ENCODE peak calls at places on chromosomes 6 and 20, in six cellular contexts. H, R, Y, T, S and B are unnamed samples.

GRCh38 chr20:56554869-56555268 is 21.8 kb downstream of the FAM209B start:
- DNase-seq in T (peak), Y (peak), H (peak), R (no peak), S (no peak), B (peak)

GRCh38 chr6:134990262-134990661 is 40.4 kb upstream of the ALDH8A1 start:
- DNase-seq in T (no peak), H (no peak), S (no peak), Y (no peak), R (no peak), B (no peak)

GRCh38 chr6:20699402-20699801 is 165.1 kb downstream of the CDKAL1 start:
- DNase-seq in R (no peak), S (no peak), T (no peak), H (no peak), Y (no peak), B (no peak)

GRCh38 chr6:109118955-109119354 is 23.6 kb downstream of the CEP57L1 start:
- DNase-seq in Y (no peak), H (no peak), S (no peak), R (no peak), T (no peak), B (no peak)

GRCh38 chr20:46755483-46756417 is 46.3 kb downstream of the SLC2A10 start:
- DNase-seq in T (no peak), Y (no peak), R (no peak), S (no peak), H (no peak), B (no peak)

GRCh38 chr20:53949319-53949839 is 121.0 kb downstream of the BCAS1 start:
- DNase-seq in Y (no peak), S (no peak), H (no peak), R (no peak), T (no peak), B (no peak)

GRCh38 chr6:131840936-131841583 is 33.2 kb downstream of the ENPP1 start:
- DNase-seq in T (no peak), R (no peak), S (no peak), Y (peak), H (no peak), B (no peak)

GRCh38 chr20:4957939-4958362 is 43.4 kb downstream of the SLC23A2 start:
- DNase-seq in H (no peak), R (no peak), T (no peak), Y (no peak), S (no peak), B (no peak)

GRCh38 chr20:2693286-2693995 is 861 bp downstream of the EBF4 start:
- DNase-seq in S (no peak), R (no peak), T (peak), H (no peak), Y (no peak), B (no peak)

GRCh38 chr6:132466952-132467351 is 46.0 kb downstream of the STX7 start:
- DNase-seq in S (no peak), Y (no peak), T (no peak), H (no peak), R (no peak), B (no peak)

GRCh38 chr20:4633780-4634179 is 87.9 kb upstream of the PRND start:
- DNase-seq in T (no peak), S (no peak), R (no peak), H (no peak), Y (no peak), B (no peak)

GRCh38 chr6:128710305-128710704 is 172.6 kb upstream of the LAMA2 start:
- DNase-seq in T (no peak), S (no peak), H (no peak), Y (no peak), R (no peak), B (no peak)

GRCh38 chr6:43199912-43200311 is 17.9 kb downstream of the CUL9 start:
- DNase-seq in Y (no peak), T (no peak), R (no peak), H (no peak), S (no peak), B (no peak)

GRCh38 chr6:86963352-86963751 is 26.0 kb downstream of the HTR1E start:
- DNase-seq in Y (no peak), R (no peak), H (no peak), S (no peak), T (no peak), B (no peak)

GRCh38 chr20:25064561-25064960 is 6.6 kb upstream of the ACSS1 start:
- DNase-seq in T (no peak), R (no peak), H (no peak), S (no peak), Y (no peak), B (no peak)

GRCh38 chr6:41185991-41186675 is 14.8 kb downstream of the TREML2 start:
- DNase-seq in R (no peak), S (no peak), T (no peak), H (no peak), Y (no peak), B (no peak)

GRCh38 chr6:123967900-123968299 is 164.2 kb downstream of the NKAIN2 start:
- DNase-seq in S (no peak), R (no peak), T (no peak), Y (no peak), H (no peak), B (no peak)

GRCh38 chr20:43438578-43439316 is 18.9 kb upstream of the SRSF6 start:
- DNase-seq in Y (no peak), R (no peak), T (peak), S (no peak), H (peak), B (no peak)

GRCh38 chr6:118709859-118710350 is 58.5 kb upstream of the CEP85L start:
- DNase-seq in S (peak), R (no peak), Y (no peak), H (peak), T (peak), B (peak)

GRCh38 chr6:33095681-33096080 is 19.9 kb downstream of the HLA-DPB1 start:
- DNase-seq in R (no peak), Y (no peak), H (no peak), T (no peak), S (no peak), B (no peak)

GRCh38 chr6:117906905-117907599 is at the start of gene SLC35F1:
- DNase-seq in S (peak), H (no peak), T (peak), R (no peak), Y (peak), B (peak)

GRCh38 chr6:8758412-8758811 is 323.1 kb upstream of the SLC35B3 start:
- DNase-seq in R (no peak), T (no peak), H (no peak), S (no peak), Y (no peak), B (no peak)

GRCh38 chr20:51656726-51657260 is 111.4 kb downstream of the ATP9A start:
- DNase-seq in Y (no peak), T (no peak), S (no peak), H (no peak), R (no peak), B (no peak)

GRCh38 chr20:8330785-8331699 is 199.0 kb downstream of the PLCB1 start:
- DNase-seq in T (no peak), H (no peak), Y (peak), R (no peak), S (no peak), B (no peak)

GRCh38 chr20:18847226-18847625 is 33.6 kb downstream of the SCP2D1 start:
- DNase-seq in Y (no peak), R (no peak), T (no peak), H (no peak), S (no peak), B (no peak)

GRCh38 chr6:106692112-106692822 is 62.9 kb downstream of the QRSL1 start:
- DNase-seq in R (peak), Y (no peak), S (no peak), T (no peak), H (no peak), B (no peak)

GRCh38 chr6:66861007-66861541 is 1154.0 kb upstream of the EYS start:
- DNase-seq in H (no peak), Y (no peak), R (no peak), S (no peak), T (no peak), B (no peak)

GRCh38 chr20:20076297-20077065 is 24.1 kb downstream of the CFAP61 start:
- DNase-seq in T (no peak), S (no peak), Y (no peak), R (no peak), H (no peak), B (no peak)

GRCh38 chr6:134347916-134348805 is 30.2 kb upstream of the SGK1 start:
- DNase-seq in S (no peak), T (no peak), Y (no peak), H (no peak), R (no peak), B (no peak)

GRCh38 chr6:20744911-20745557 is 210.8 kb downstream of the CDKAL1 start:
- DNase-seq in R (no peak), T (no peak), S (no peak), Y (no peak), H (no peak), B (no peak)

GRCh38 chr6:13190391-13190790 is 137.9 kb downstream of the TBC1D7 start:
- DNase-seq in T (no peak), S (no peak), H (no peak), Y (no peak), R (no peak), B (no peak)

GRCh38 chr6:12371641-12372146 is 81.5 kb downstream of the EDN1 start:
- DNase-seq in Y (peak), H (no peak), S (no peak), T (no peak), R (no peak), B (no peak)

GRCh38 chr6:111918825-111919224 is 45.6 kb upstream of the FYN start:
- DNase-seq in R (no peak), Y (no peak), H (no peak), S (no peak), T (no peak), B (no peak)

GRCh38 chr6:134117409-134117808 is 65.0 kb upstream of the SLC2A12 start:
- DNase-seq in T (no peak), S (no peak), Y (no peak), H (no peak), R (no peak), B (no peak)

DNA sequence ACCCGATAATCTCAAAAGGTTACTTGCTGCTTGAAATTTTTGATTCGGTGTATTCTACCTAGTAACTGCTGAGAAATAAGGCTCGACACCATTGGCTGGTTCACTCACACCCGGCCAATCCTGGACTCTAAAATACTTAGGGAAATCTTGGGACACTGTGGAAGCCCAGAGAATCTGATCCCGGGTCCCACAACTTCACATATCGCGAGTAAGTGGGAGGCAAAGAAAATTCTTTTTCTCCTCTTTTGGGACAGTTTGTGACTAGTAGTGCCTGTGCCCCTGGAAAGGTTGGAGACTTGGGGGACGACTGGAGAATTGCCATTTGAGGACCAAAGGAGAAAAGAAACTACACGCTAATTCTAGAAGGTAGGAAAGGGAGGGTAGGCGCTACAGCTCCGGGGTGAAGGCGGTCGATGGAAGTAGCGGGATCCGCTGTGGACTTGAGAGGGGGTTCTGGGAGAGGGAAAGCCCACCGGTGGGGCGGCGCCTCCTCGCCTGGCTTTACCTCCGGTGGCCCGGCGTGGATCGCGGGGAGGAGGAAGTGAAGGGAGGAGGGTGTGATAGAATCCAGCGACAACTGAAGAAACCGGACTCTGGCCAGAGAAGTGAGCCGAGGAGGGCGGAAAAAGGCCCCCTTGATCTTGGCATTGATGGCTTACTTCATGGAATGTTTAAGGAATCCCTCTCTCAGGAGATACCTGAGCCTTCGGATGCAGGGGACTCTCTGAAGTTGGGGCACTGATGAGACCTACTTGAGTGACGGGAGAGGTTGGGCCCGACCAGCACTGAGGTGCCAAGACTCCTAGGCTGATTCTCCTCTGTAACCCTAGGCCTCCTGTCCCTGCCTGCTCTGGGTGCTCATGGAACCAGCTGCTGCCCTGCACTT is 18.8 kb upstream of the BTN3A3 start:
- DNase-seq in Y (peak), H (peak), R (peak), S (peak), T (peak), B (peak)
- TF ChIP-seq POLR2A in Y (peak), H (peak), R (no peak), S (peak), T (no peak), B (no peak)

GRCh38 chr6:159309723-159310122 is 140.5 kb downstream of the FNDC1 start:
- DNase-seq in R (no peak), T (no peak), S (no peak), Y (no peak), H (no peak), B (no peak)

GRCh38 chr6:159304641-159305040 is 135.4 kb downstream of the FNDC1 start:
- DNase-seq in R (no peak), T (no peak), Y (no peak), S (no peak), H (no peak), B (no peak)

GRCh38 chr6:159306134-159306537 is 136.9 kb downstream of the FNDC1 start:
- DNase-seq in R (no peak), Y (peak), H (no peak), T (no peak), S (no peak), B (no peak)

GRCh38 chr6:159305159-159305558 is 136.0 kb downstream of the FNDC1 start:
- DNase-seq in R (no peak), Y (no peak), T (no peak), H (no peak), S (no peak), B (no peak)

DNA sequence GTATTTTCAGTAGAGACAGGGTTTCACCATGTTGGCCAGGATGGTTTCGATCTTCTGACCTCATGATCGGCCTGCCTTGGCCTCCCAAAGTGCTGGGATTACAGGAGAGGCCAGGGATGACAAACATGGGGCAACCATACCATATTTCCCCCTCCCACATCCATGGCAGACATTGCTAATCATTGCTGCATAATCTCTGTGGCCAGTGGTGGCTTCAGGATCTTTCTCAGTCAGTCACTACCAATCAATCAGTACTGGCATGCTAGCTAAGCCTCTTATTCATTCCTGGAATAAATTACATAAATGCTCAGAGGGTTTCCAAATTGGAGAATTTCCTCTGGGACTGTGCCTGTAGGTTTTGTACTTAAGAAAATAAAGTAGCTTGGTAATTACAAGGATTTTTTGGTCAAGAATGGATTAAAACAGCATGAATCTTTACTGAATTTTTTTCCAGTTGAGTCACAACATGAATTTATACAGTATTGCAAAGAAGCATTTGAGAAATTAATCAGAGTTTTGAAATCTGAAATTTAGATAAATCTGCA is 138.1 kb downstream of the FNDC1 start:
- DNase-seq in S (no peak), Y (no peak), H (no peak), T (no peak), R (no peak), B (no peak)
- TF ChIP-seq TAF1 in S (no peak), Y (no peak), H (no peak), T (no peak), R (no peak), B (no peak)

GRCh38 chr20:48615871-48616270 is 211.9 kb downstream of the PREX1 start:
- DNase-seq in R (no peak), H (no peak), Y (no peak), T (no peak), S (no peak), B (no peak)

GRCh38 chr20:48614593-48615274 is 213.1 kb downstream of the PREX1 start:
- DNase-seq in S (no peak), Y (no peak), R (no peak), T (no peak), H (no peak), B (no peak)

GRCh38 chr20:48612335-48612734 is 215.5 kb downstream of the PREX1 start:
- DNase-seq in S (no peak), T (no peak), Y (no peak), H (no peak), R (no peak), B (no peak)

GRCh38 chr20:48616481-48616880 is 211.3 kb downstream of the PREX1 start:
- DNase-seq in R (no peak), T (no peak), H (no peak), Y (no peak), S (no peak), B (no peak)

GRCh38 chr20:48613926-48614325 is 213.9 kb downstream of the PREX1 start:
- DNase-seq in R (no peak), H (no peak), Y (no peak), T (no peak), S (no peak), B (no peak)
- TF ChIP-seq POLR2A in R (no peak), H (no peak), Y (no peak), T (no peak), S (no peak), B (no peak)

GRCh38 chr6:169702640-169703246 is 817 bp downstream of the C6orf120 start:
- DNase-seq in S (peak), H (no peak), T (peak), Y (peak), R (no peak), B (peak)

GRCh38 chr6:169701953-169702639 is at the start of the genes C6orf120 and WDR27:
- DNase-seq in S (peak), T (peak), H (peak), R (peak), Y (peak), B (peak)

GRCh38 chr6:169701218-169701952 is 444 bp downstream of the WDR27 start:
- DNase-seq in H (no peak), Y (no peak), R (no peak), S (peak), T (no peak), B (no peak)

GRCh38 chr6:169695131-169695530 is 6.7 kb downstream of the WDR27 start:
- DNase-seq in H (no peak), T (no peak), S (no peak), R (no peak), Y (no peak), B (no peak)

DNA sequence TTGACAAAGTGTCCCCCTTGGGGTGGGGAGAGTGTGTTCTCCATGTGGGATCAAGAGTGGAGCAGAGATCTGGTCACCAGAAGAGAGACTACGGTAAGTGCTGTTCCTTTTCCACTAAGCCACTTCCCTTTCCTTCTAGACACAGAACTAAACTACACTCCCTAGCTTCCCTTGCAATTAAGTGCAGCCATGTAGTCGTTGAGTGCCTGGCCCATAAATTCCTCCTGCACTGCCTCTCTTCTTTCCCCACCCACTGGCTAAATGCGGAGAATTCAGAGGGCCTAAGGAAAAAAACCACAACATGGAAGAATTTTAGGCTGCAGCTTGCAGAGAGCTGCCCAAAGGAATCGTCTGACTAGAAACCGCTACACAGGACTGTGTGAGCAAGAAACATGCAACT is 1.5 kb downstream of the WDR27 start:
- DNase-seq in R (no peak), S (no peak), Y (no peak), H (no peak), T (no peak), B (no peak)
- TF ChIP-seq TAF1 in R (no peak), S (no peak), Y (no peak), H (no peak), T (no peak), B (no peak)

GRCh38 chr6:44235269-44235668 is 11.6 kb upstream of the HSP90AB1 start:
- DNase-seq in S (no peak), T (no peak), R (no peak), Y (no peak), H (no peak), B (no peak)

GRCh38 chr6:44235891-44236516 is 10.9 kb upstream of the HSP90AB1 start:
- DNase-seq in S (no peak), R (no peak), H (no peak), Y (peak), T (no peak), B (no peak)

GRCh38 chr6:44237021-44237812 is 9.7 kb upstream of the HSP90AB1 start:
- DNase-seq in R (no peak), Y (peak), S (peak), H (no peak), T (no peak), B (no peak)

GRCh38 chr6:44238687-44239350 is 8.1 kb upstream of the HSP90AB1 start:
- DNase-seq in T (no peak), Y (no peak), S (no peak), H (no peak), R (no peak), B (no peak)

GRCh38 chr6:44237813-44238433 is 9.0 kb upstream of the HSP90AB1 start:
- DNase-seq in T (peak), H (no peak), S (peak), R (no peak), Y (peak), B (peak)
- TF ChIP-seq POLR2A in T (no peak), H (peak), S (peak), R (no peak), Y (no peak), B (peak)

DNA sequence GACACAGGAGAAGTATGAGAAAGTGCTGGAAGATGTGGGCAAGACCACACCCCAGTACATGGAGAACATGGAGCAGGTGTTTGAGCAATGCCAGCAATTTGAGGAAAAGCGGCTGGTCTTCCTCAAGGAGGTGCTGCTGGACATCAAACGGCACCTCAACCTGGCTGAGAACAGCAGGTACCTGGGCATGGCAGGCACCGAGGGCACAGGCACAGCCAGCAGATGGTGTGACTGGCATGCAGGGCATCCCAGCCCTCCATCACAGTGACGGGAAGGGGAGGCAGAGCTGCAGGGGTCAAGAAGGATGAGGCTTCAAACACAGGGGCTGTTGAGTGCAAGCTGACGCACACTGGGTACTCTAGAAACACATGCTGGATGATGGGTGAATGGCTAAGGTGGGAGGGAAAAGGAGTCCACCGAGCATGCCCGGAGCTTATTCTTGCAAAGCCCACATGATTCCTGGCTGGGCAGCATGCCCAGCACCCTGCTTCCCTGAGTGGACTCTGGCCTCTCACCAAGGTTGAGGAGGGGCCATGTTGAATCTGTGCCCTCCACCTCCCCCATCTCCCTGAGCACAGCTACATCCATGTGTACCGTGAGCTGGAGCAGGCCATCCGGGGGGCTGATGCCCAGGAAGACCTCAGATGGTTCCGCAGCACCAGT is 26.3 kb downstream of the SPDEF start:
- DNase-seq in S (no peak), Y (peak), T (no peak), H (no peak), R (no peak), B (no peak)
- TF ChIP-seq TAF1 in S (no peak), Y (no peak), T (no peak), H (no peak), R (no peak), B (no peak)